ENCODE peak calls at places on chromosomes 7 and 10, in seven cellular contexts. E, Q, G, Y, R, P and X are unnamed samples. For H3F3A, the result is how much of the 10 kb centered on the place peaks cover.

GRCh38 chr10:96049340-96049739 is 6.0 kb downstream of the CCNJ start:
- DNase-seq in E (no peak), Q (no peak), G (no peak), Y (no peak), R (no peak), P (no peak), X (no peak)

GRCh38 chr10:66931949-66932343 is 6.1 kb downstream of the LRRTM3 start:
- DNase-seq in E (no peak), Q (no peak), G (no peak), Y (no peak), R (no peak), P (no peak), X (peak)

GRCh38 chr10:7317799-7318446 is 92.9 kb downstream of the SFMBT2 start:
- DNase-seq in E (no peak), Q (no peak), G (no peak), Y (no peak), R (no peak), P (no peak), X (no peak)

GRCh38 chr7:65216469-65216868 is 157.2 kb upstream of the ZNF92 start:
- DNase-seq in E (peak), Q (peak), G (peak), Y (peak), R (peak), P (peak), X (peak)

GRCh38 chr7:2260820-2261219 is 18.8 kb downstream of the NUDT1 start:
- DNase-seq in E (no peak), Q (peak), G (no peak), Y (no peak), R (peak), P (no peak), X (peak)

GRCh38 chr10:17747883-17748550 is 4.0 kb upstream of the TMEM236 start:
- DNase-seq in E (no peak), Q (no peak), G (peak), Y (no peak), R (no peak), P (no peak), X (peak)

GRCh38 chr10:7409045-7409731 is 1.6 kb downstream of the SFMBT2 start:
- DNase-seq in E (peak), Q (no peak), G (peak), Y (peak), R (peak), P (peak), X (peak)

GRCh38 chr7:138194567-138194966 is 118.3 kb downstream of the AKR1D1 start:
- DNase-seq in E (no peak), Q (no peak), G (no peak), Y (no peak), R (no peak), P (no peak), X (no peak)

GRCh38 chr7:150405584-150406310 is 26.6 kb downstream of the ZNF775 start:
- DNase-seq in E (peak), Q (no peak), G (peak), Y (peak), R (peak), P (peak), X (no peak)

GRCh38 chr10:34633346-34633745 is 181.8 kb downstream of the PARD3 start:
- DNase-seq in E (no peak), Q (no peak), G (no peak), Y (no peak), R (no peak), P (no peak), X (no peak)

GRCh38 chr7:116836911-116837310 is 25.5 kb upstream of the CAPZA2 start:
- DNase-seq in E (no peak), Q (peak), G (no peak), Y (no peak), R (no peak), P (no peak), X (peak)

DNA sequence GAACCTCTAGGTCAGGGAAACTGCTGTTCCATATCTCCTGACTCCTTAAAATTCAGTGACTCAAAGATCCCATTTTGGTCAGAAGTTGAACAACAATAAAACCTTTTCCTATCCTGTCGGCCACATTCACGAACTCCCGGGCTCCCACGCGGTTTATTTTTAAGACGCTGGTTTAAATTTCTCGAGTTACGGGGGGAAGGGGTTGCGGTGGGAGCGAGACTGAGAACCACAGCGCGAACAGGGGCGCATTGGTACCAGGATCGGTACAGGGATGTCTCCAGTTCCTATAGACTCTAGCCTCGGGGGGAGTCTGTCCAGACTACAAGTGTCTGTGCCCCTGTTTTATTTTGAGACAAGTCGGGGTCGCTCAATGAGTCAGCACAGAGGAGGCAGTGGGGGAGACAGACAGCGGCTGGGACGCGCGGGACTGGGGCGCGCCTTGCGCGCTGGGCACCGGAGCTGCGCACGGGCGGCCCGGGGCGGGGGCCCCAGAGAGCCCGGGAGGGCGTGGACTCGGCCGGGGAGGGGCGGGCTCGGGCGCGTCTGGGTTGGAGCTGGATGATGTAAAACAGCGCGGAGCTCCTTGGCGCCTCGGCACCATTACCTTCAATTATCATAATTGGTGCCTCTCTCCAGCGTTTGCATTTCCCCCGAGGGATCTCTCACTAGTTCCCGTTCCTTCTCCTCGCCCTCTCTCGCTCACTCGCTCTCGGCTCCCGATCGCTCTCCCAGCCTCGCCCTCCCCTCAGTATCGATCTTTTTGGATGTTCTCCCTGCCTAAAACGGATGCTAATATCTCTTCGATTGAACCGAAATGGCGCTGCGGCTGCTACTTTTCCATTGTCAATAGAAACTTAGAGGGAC is 8.7 kb upstream of the BAMBI start:
- DNase-seq in E (peak), Q (no peak), G (peak), Y (peak), R (peak), P (no peak), X (no peak)
- H3K4me3 ChIP-seq in E (peak), Q (peak), G (peak), Y (peak), R (peak), P (no peak), X (no peak)

DNA sequence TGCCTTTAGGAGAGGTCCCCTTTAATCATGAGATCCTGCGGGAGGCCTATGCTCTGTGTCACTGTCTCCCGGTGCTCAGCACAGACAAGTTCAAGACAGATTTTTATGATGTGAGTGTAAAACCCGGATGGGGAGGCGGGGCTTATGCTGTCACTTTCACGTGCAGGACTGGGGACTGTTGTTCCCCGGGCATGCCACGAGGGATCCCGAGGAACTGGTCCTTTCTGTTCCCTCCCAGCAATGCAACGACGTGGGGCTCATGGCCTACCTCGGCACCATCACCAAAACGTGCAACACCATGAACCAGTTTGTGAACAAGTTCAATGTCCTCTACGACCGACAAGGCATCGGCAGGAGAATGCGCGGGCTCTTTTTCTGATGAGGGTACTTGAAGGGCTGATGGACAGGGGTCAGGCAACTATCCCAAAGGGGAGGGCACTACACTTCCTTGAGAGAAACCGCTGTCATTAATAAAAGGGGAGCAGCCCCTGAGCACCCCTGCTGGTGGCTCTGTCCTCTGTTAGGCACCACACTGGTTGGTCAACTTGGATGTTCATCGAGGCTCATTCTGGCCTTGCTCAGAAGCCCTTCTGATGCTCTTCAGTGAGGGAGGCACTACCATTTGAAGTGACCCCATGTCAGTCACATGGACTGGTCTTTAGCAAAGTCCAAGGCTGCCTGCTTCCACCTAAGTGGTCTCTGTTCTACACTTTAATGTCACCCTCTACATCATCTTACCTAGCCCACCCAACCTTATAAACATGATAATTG is 2.8 kb downstream of the COPS6 start:
- DNase-seq in E (peak), Q (peak), G (peak), Y (peak), R (peak), P (no peak), X (no peak)
- H3F3A ChIP-seq in E (half or more), Q (half or more), G (half or more), Y (half or more), R (half or more), P (half or more), X (under half)

GRCh38 chr10:31133251-31133627 is 101.6 kb upstream of the ZNF438 start:
- DNase-seq in E (no peak), Q (no peak), G (no peak), Y (no peak), R (no peak), P (no peak), X (no peak)
- H2AFZ ChIP-seq in E (no peak), Q (no peak), G (peak), Y (no peak), R (peak), P (peak), X (no peak)

GRCh38 chr7:87474046-87474445 is 1.4 kb downstream of the ABCB4 start:
- DNase-seq in E (no peak), Q (no peak), G (peak), Y (no peak), R (no peak), P (no peak), X (no peak)
- H3K4me3 ChIP-seq in E (peak), Q (no peak), G (peak), Y (no peak), R (no peak), P (no peak), X (no peak)

GRCh38 chr7:74263399-74264120 is 9.4 kb upstream of the RFC2 start:
- DNase-seq in E (no peak), Q (no peak), G (no peak), Y (no peak), R (no peak), P (no peak), X (no peak)
- H3F3A ChIP-seq in E (under half), Q (under half), G (under half), Y (under half), R (under half), P (under half), X (under half)

GRCh38 chr7:6481445-6481844 is 33.7 kb upstream of the DAGLB start:
- DNase-seq in E (no peak), Q (no peak), G (no peak), Y (no peak), R (no peak), P (no peak), X (no peak)

GRCh38 chr7:6482307-6482706 is 34.6 kb upstream of the DAGLB start:
- DNase-seq in E (no peak), Q (no peak), G (peak), Y (no peak), R (no peak), P (no peak), X (peak)

GRCh38 chr7:6480323-6480660 is 32.5 kb upstream of the DAGLB start:
- DNase-seq in E (no peak), Q (no peak), G (peak), Y (no peak), R (no peak), P (no peak), X (no peak)

GRCh38 chr7:6479067-6479466 is 31.3 kb upstream of the DAGLB start:
- DNase-seq in E (no peak), Q (no peak), G (no peak), Y (no peak), R (no peak), P (no peak), X (no peak)

GRCh38 chr7:6482743-6483119 is 35.0 kb upstream of the DAGLB start:
- DNase-seq in E (no peak), Q (no peak), G (peak), Y (no peak), R (no peak), P (no peak), X (no peak)
- H2AFZ ChIP-seq in E (no peak), Q (peak), G (no peak), Y (no peak), R (no peak), P (no peak), X (no peak)

DNA sequence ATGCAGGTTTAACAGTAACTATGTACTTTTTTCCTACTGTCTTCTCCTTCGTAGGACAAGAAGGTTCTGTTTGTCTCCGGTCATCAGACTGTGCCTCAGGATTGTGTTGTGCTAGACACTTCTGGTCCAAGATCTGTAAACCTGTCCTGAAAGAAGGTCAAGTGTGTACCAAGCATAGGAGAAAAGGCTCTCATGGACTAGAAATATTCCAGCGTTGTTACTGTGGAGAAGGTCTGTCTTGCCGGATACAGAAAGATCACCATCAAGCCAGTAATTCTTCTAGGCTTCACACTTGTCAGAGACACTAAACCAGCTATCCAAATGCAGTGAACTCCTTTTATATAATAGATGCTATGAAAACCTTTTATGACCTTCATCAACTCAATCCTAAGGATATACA is 2.4 kb downstream of the DKK1 start:
- DNase-seq in E (no peak), Q (no peak), G (no peak), Y (no peak), R (no peak), P (no peak), X (peak)
- H3K4me3 ChIP-seq in E (no peak), Q (peak), G (peak), Y (no peak), R (peak), P (no peak), X (peak)

GRCh38 chr7:77942431-77942830 is 143.9 kb downstream of the PHTF2 start:
- DNase-seq in E (no peak), Q (no peak), G (no peak), Y (no peak), R (no peak), P (no peak), X (no peak)
- H3F3A ChIP-seq in E (under half), Q (under half), G (under half), Y (under half), R (under half), P (under half), X (under half)

GRCh38 chr10:100877451-100877850 is 35.3 kb upstream of the SLF2 start:
- DNase-seq in E (no peak), Q (no peak), G (no peak), Y (no peak), R (no peak), P (no peak), X (no peak)

GRCh38 chr10:100875484-100876166 is 37.1 kb upstream of the SLF2 start:
- DNase-seq in E (no peak), Q (no peak), G (no peak), Y (no peak), R (no peak), P (no peak), X (no peak)

GRCh38 chr10:100876575-100877158 is 36.1 kb upstream of the SLF2 start:
- DNase-seq in E (peak), Q (no peak), G (no peak), Y (no peak), R (no peak), P (no peak), X (no peak)

GRCh38 chr10:100879741-100880360 is 32.9 kb upstream of the SLF2 start:
- DNase-seq in E (peak), Q (no peak), G (no peak), Y (peak), R (no peak), P (no peak), X (no peak)

GRCh38 chr10:100878291-100878910 is 34.4 kb upstream of the SLF2 start:
- DNase-seq in E (peak), Q (peak), G (peak), Y (peak), R (peak), P (peak), X (peak)
- H2AFZ ChIP-seq in E (peak), Q (no peak), G (no peak), Y (peak), R (peak), P (no peak), X (no peak)

DNA sequence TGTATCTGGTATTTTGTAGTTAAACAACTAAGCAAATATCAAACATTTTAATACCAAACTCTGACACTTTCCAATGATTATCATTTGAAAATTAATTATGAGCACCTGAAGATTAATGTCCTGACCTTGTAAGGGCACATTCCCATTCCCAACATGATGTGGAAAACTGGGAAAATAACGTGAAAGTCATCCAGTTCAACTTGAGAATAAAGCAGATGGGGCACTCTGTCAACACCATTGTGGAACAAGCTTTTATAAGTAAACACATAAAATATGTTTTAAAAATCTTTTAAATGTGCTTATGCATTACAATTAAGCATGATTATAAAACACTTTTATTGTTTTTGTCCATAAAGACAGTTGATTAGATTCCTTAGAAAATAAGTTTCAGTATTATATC is 14.1 kb downstream of the STEAP2 start:
- DNase-seq in E (no peak), Q (no peak), G (no peak), Y (no peak), R (no peak), P (no peak), X (no peak)
- H3K4me3 ChIP-seq in E (no peak), Q (no peak), G (no peak), Y (no peak), R (no peak), P (no peak), X (no peak)